ENCODE peak calls at places on chromosome 5, in four cellular contexts. R, W, Y and X are unnamed samples. For H3K4me1, the result is how much of the 10 kb centered on the place peaks cover.

GRCh38 chr5:68215888-68216736 is 556 bp downstream of the PIK3R1 start:
- DNase-seq in R (peak), Y (peak), W (peak), X (peak)

GRCh38 chr5:113433071-113433470 is 1.7 kb downstream of the TSSK1B start:
- DNase-seq in R (no peak), W (no peak), Y (no peak), X (no peak)

GRCh38 chr5:141692919-141693848 is 11.2 kb upstream of the ARAP3 start:
- DNase-seq in R (no peak), W (no peak), Y (no peak), X (no peak)

GRCh38 chr5:96151891-96152290 is 190.2 kb upstream of the ELL2 start:
- DNase-seq in Y (no peak), R (no peak), W (peak), X (no peak)

GRCh38 chr5:179314606-179315355 is 30.5 kb downstream of the ADAMTS2 start:
- DNase-seq in R (no peak), Y (peak), W (no peak), X (no peak)

GRCh38 chr5:95285406-95285761 is 490 bp upstream of the MCTP1 start:
- DNase-seq in R (no peak), W (no peak), Y (no peak), X (no peak)

GRCh38 chr5:78594946-78595921 is 53.3 kb downstream of the LHFPL2 start:
- DNase-seq in R (peak), Y (no peak), W (no peak), X (peak)

GRCh38 chr5:154087260-154087659 is 48.5 kb downstream of the MFAP3 start:
- DNase-seq in Y (no peak), W (no peak), R (no peak), X (no peak)

GRCh38 chr5:3599283-3600105 is 3.9 kb downstream of the IRX1 start:
- DNase-seq in R (no peak), W (no peak), Y (no peak), X (no peak)
- TF ChIP-seq CTCF in R (no peak), W (peak), Y (no peak), X (no peak)

GRCh38 chr5:172778223-172778814 is 7.3 kb upstream of the DUSP1 start:
- DNase-seq in Y (peak), R (peak), W (peak), X (peak)

GRCh38 chr5:172777381-172778222 is 6.6 kb upstream of the DUSP1 start:
- DNase-seq in R (peak), Y (peak), W (peak), X (peak)

GRCh38 chr5:172774561-172775271 is 3.7 kb upstream of the DUSP1 start:
- DNase-seq in W (peak), Y (no peak), R (no peak), X (no peak)

GRCh38 chr5:172775326-172776234 is 4.6 kb upstream of the DUSP1 start:
- DNase-seq in W (peak), Y (peak), R (peak), X (peak)

GRCh38 chr5:172776235-172776594 is 5.2 kb upstream of the DUSP1 start:
- DNase-seq in R (peak), W (peak), Y (no peak), X (no peak)
- H3K4me1 ChIP-seq in R (half or more), W (half or more), Y (half or more), X (half or more)

DNA sequence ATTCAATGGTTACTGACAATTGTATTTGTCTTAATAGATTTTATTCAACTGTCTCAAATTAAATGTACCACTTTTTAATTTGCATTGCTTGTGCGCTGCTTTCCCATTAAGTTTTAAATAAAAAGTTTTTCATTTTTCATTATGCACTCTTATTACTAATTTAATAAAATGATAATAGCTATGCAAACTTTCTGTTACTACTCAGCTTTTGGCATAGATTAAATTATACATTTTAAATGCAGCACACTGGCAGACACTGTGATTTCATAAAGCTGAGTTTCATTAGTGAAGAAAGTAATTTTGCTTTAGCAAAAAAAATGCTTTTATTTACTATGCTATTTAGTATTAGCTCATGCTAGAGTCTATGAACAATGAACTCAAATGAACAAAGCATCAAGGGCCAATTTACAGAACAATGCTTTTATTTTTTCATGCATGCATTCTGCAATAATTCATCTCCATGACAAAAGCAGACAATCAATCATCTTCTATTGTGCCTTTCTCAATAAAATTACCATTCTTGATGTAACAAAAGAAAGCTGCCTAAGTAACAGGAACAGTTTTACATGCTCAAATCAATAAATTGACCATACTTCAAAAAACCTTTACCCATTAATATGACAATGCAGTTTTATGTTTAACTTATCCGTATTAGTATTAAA is 595.2 kb upstream of the ARRDC3 start:
- DNase-seq in Y (no peak), W (no peak), R (no peak), X (no peak)
- H3K4me3 ChIP-seq in Y (no peak), W (no peak), R (no peak), X (no peak)

GRCh38 chr5:174818430-174818829 is 94.0 kb downstream of the MSX2 start:
- DNase-seq in W (no peak), Y (no peak), R (no peak), X (no peak)

GRCh38 chr5:174811438-174811837 is 87.1 kb downstream of the MSX2 start:
- DNase-seq in R (no peak), Y (no peak), W (no peak), X (no peak)

GRCh38 chr5:174817610-174818009 is 93.2 kb downstream of the MSX2 start:
- DNase-seq in Y (no peak), W (no peak), R (no peak), X (no peak)

DNA sequence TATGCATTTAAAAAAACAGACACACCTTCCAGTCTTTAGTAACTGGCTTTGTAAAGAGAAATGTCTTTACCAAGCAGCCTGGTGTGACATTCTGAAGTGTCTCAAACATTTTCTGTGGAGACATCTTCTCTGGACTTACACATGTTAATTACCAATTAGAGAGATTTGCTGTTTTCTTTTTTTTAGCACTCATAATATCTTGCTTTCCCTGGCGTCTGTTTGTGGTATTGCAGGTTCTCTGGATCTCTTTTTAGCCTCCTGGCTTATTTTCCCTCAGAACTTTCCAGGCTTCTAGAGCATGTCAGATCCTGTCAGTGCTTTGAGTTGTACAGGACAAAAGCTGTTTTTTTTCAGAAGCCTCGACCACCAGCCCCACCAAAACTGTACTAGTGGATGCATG is 92.5 kb downstream of the MSX2 start:
- DNase-seq in R (no peak), Y (no peak), W (no peak), X (no peak)
- TF ChIP-seq CTCF in R (no peak), Y (no peak), W (no peak), X (no peak)

GRCh38 chr5:143397302-143398052 is 6.0 kb downstream of the NR3C1 start:
- DNase-seq in Y (no peak), W (no peak), R (no peak), X (no peak)
- H3K4me1 ChIP-seq in Y (under half), W (half or more), R (under half), X (half or more)

GRCh38 chr5:143527808-143528207 is 124.3 kb upstream of the NR3C1 start:
- DNase-seq in W (no peak), Y (no peak), R (no peak), X (no peak)
- H3K4me3 ChIP-seq in W (no peak), Y (no peak), R (no peak), X (no peak)

GRCh38 chr5:110053824-110054223 is 364.1 kb downstream of the MAN2A1 start:
- DNase-seq in R (no peak), W (no peak), Y (no peak), X (no peak)

GRCh38 chr5:110055301-110055700 is 365.6 kb downstream of the MAN2A1 start:
- DNase-seq in Y (no peak), W (no peak), R (no peak), X (no peak)

GRCh38 chr5:110053205-110053604 is 363.5 kb downstream of the MAN2A1 start:
- DNase-seq in W (no peak), Y (no peak), R (no peak), X (no peak)

GRCh38 chr5:110056580-110057114 is 366.9 kb downstream of the MAN2A1 start:
- DNase-seq in R (no peak), W (no peak), Y (no peak), X (no peak)

DNA sequence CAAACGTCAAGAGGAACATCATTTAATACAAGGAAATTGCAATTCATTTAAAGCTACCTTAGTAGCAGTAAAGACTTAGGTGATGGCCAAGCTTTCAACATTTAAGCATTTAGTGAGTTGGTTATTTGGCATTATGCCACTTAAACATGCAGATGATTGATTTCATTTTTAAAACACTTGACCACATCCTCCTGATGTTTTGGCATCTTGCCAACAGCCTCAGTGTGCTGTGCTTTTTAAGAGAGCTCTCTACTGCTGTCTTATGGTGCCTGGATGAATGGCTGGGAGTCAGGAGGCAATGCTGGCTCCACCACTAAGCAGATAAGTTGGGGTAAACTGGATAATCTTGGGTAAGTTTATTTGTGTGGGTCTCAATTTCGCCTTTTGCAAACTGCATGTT is 364.5 kb downstream of the MAN2A1 start:
- DNase-seq in R (peak), W (peak), Y (no peak), X (peak)
- TF ChIP-seq CTCF in R (no peak), W (no peak), Y (no peak), X (no peak)